ENCODE peak calls at places on chromosomes 7 and 10, in nine cellular contexts. One of them, this sample, is unnamed.

GRCh38 chr7:41047789-41048191 is 655.1 kb downstream of the INHBA start:
- DNase-seq in NCI-H748 treated with DMSO at 0.1 percent for 48 hours: no peak
- DNase-seq in amygdala: no peak
- DNase-seq in SHP77 treated with DMSO at 0.1 percent for 48 hours: peak
- DNase-seq in ELR: peak
- DNase-seq in memory B cell: no peak
- DNase-seq in GM12865: no peak
- DNase-seq in naive thymus-derived CD8-positive, alpha-beta T cell: no peak
- DNase-seq in A549: no peak
- DNase-seq in this sample: no peak

GRCh38 chr7:129315916-129316315 is 91.1 kb downstream of the AHCYL2 start:
- DNase-seq in memory B cell: no peak
- DNase-seq in amygdala: peak
- DNase-seq in SHP77 treated with DMSO at 0.1 percent for 48 hours: no peak
- DNase-seq in naive thymus-derived CD8-positive, alpha-beta T cell: no peak
- DNase-seq in NCI-H748 treated with DMSO at 0.1 percent for 48 hours: no peak
- DNase-seq in GM12865: no peak
- DNase-seq in A549: no peak
- DNase-seq in ELR: no peak
- DNase-seq in this sample: no peak

GRCh38 chr10:79137826-79138225 is 69.1 kb downstream of the ZMIZ1 start:
- DNase-seq in naive thymus-derived CD8-positive, alpha-beta T cell: peak
- DNase-seq in ELR: peak
- DNase-seq in SHP77 treated with DMSO at 0.1 percent for 48 hours: no peak
- DNase-seq in memory B cell: no peak
- DNase-seq in A549: no peak
- DNase-seq in amygdala: no peak
- DNase-seq in NCI-H748 treated with DMSO at 0.1 percent for 48 hours: no peak
- DNase-seq in GM12865: peak
- DNase-seq in this sample: no peak

GRCh38 chr10:119235381-119235780 is 28.0 kb downstream of the GRK5 start:
- DNase-seq in ELR: peak
- DNase-seq in GM12865: no peak
- DNase-seq in A549: no peak
- DNase-seq in SHP77 treated with DMSO at 0.1 percent for 48 hours: no peak
- DNase-seq in memory B cell: no peak
- DNase-seq in naive thymus-derived CD8-positive, alpha-beta T cell: no peak
- DNase-seq in amygdala: peak
- DNase-seq in NCI-H748 treated with DMSO at 0.1 percent for 48 hours: no peak
- DNase-seq in this sample: no peak

GRCh38 chr10:11197266-11197712 is 179.6 kb downstream of the CELF2 start:
- DNase-seq in amygdala: peak
- DNase-seq in ELR: no peak
- DNase-seq in NCI-H748 treated with DMSO at 0.1 percent for 48 hours: peak
- DNase-seq in SHP77 treated with DMSO at 0.1 percent for 48 hours: no peak
- DNase-seq in GM12865: peak
- DNase-seq in A549: no peak
- DNase-seq in memory B cell: no peak
- DNase-seq in naive thymus-derived CD8-positive, alpha-beta T cell: no peak
- DNase-seq in this sample: no peak

GRCh38 chr10:35346248-35346647 is 9.9 kb downstream of the CCNY start:
- DNase-seq in SHP77 treated with DMSO at 0.1 percent for 48 hours: no peak
- DNase-seq in memory B cell: no peak
- DNase-seq in ELR: no peak
- DNase-seq in NCI-H748 treated with DMSO at 0.1 percent for 48 hours: no peak
- DNase-seq in GM12865: no peak
- DNase-seq in A549: no peak
- DNase-seq in amygdala: no peak
- DNase-seq in naive thymus-derived CD8-positive, alpha-beta T cell: no peak
- DNase-seq in this sample: no peak

GRCh38 chr7:137146552-137146961 is 197.0 kb downstream of the PTN start:
- DNase-seq in naive thymus-derived CD8-positive, alpha-beta T cell: no peak
- DNase-seq in amygdala: no peak
- DNase-seq in NCI-H748 treated with DMSO at 0.1 percent for 48 hours: no peak
- DNase-seq in ELR: peak
- DNase-seq in SHP77 treated with DMSO at 0.1 percent for 48 hours: no peak
- DNase-seq in A549: no peak
- DNase-seq in GM12865: no peak
- DNase-seq in memory B cell: no peak
- DNase-seq in this sample: no peak

GRCh38 chr7:26329520-26330269 is 38.0 kb downstream of the SNX10 start:
- DNase-seq in ELR: no peak
- DNase-seq in NCI-H748 treated with DMSO at 0.1 percent for 48 hours: no peak
- DNase-seq in GM12865: peak
- DNase-seq in A549: no peak
- DNase-seq in SHP77 treated with DMSO at 0.1 percent for 48 hours: no peak
- DNase-seq in naive thymus-derived CD8-positive, alpha-beta T cell: no peak
- DNase-seq in memory B cell: no peak
- DNase-seq in amygdala: no peak
- DNase-seq in this sample: no peak

GRCh38 chr10:119616879-119617580 is 20.3 kb upstream of the TIAL1 start:
- DNase-seq in GM12865: no peak
- DNase-seq in A549: peak
- DNase-seq in ELR: peak
- DNase-seq in amygdala: no peak
- DNase-seq in memory B cell: no peak
- DNase-seq in naive thymus-derived CD8-positive, alpha-beta T cell: no peak
- DNase-seq in SHP77 treated with DMSO at 0.1 percent for 48 hours: no peak
- DNase-seq in NCI-H748 treated with DMSO at 0.1 percent for 48 hours: no peak
- DNase-seq in this sample: no peak

GRCh38 chr10:80191589-80192270 is 13.6 kb downstream of the ANXA11 start:
- DNase-seq in amygdala: no peak
- DNase-seq in GM12865: no peak
- DNase-seq in naive thymus-derived CD8-positive, alpha-beta T cell: no peak
- DNase-seq in memory B cell: no peak
- DNase-seq in ELR: no peak
- DNase-seq in NCI-H748 treated with DMSO at 0.1 percent for 48 hours: no peak
- DNase-seq in SHP77 treated with DMSO at 0.1 percent for 48 hours: no peak
- DNase-seq in A549: no peak
- DNase-seq in this sample: no peak

GRCh38 chr10:88858493-88858892 is 6.8 kb upstream of the ANKRD22 start:
- DNase-seq in GM12865: no peak
- DNase-seq in amygdala: no peak
- DNase-seq in naive thymus-derived CD8-positive, alpha-beta T cell: no peak
- DNase-seq in NCI-H748 treated with DMSO at 0.1 percent for 48 hours: no peak
- DNase-seq in memory B cell: no peak
- DNase-seq in ELR: peak
- DNase-seq in SHP77 treated with DMSO at 0.1 percent for 48 hours: no peak
- DNase-seq in A549: no peak
- DNase-seq in this sample: no peak

GRCh38 chr10:117432866-117433265 is 57.6 kb upstream of the PDZD8 start:
- DNase-seq in memory B cell: no peak
- DNase-seq in GM12865: no peak
- DNase-seq in NCI-H748 treated with DMSO at 0.1 percent for 48 hours: no peak
- DNase-seq in SHP77 treated with DMSO at 0.1 percent for 48 hours: no peak
- DNase-seq in naive thymus-derived CD8-positive, alpha-beta T cell: no peak
- DNase-seq in ELR: no peak
- DNase-seq in A549: no peak
- DNase-seq in amygdala: no peak
- DNase-seq in this sample: no peak

GRCh38 chr7:133904766-133905165 is 222.4 kb upstream of the LRGUK start:
- DNase-seq in GM12865: no peak
- DNase-seq in NCI-H748 treated with DMSO at 0.1 percent for 48 hours: no peak
- DNase-seq in SHP77 treated with DMSO at 0.1 percent for 48 hours: no peak
- DNase-seq in amygdala: no peak
- DNase-seq in naive thymus-derived CD8-positive, alpha-beta T cell: no peak
- DNase-seq in A549: no peak
- DNase-seq in memory B cell: no peak
- DNase-seq in ELR: no peak
- DNase-seq in this sample: no peak

GRCh38 chr7:150524018-150524417 is 9.3 kb downstream of the GIMAP7 start:
- DNase-seq in NCI-H748 treated with DMSO at 0.1 percent for 48 hours: no peak
- DNase-seq in memory B cell: no peak
- DNase-seq in amygdala: no peak
- DNase-seq in GM12865: no peak
- DNase-seq in ELR: no peak
- DNase-seq in SHP77 treated with DMSO at 0.1 percent for 48 hours: no peak
- DNase-seq in naive thymus-derived CD8-positive, alpha-beta T cell: no peak
- DNase-seq in A549: no peak
- DNase-seq in this sample: no peak

GRCh38 chr10:75230600-75231038 is 5.1 kb downstream of the COMTD1 start:
- DNase-seq in A549: peak
- DNase-seq in NCI-H748 treated with DMSO at 0.1 percent for 48 hours: peak
- DNase-seq in SHP77 treated with DMSO at 0.1 percent for 48 hours: peak
- DNase-seq in memory B cell: peak
- DNase-seq in amygdala: peak
- DNase-seq in naive thymus-derived CD8-positive, alpha-beta T cell: peak
- DNase-seq in GM12865: peak
- DNase-seq in ELR: peak
- DNase-seq in this sample: no peak

GRCh38 chr10:35037104-35037503 is 53.0 kb downstream of the CUL2 start:
- DNase-seq in NCI-H748 treated with DMSO at 0.1 percent for 48 hours: no peak
- DNase-seq in GM12865: no peak
- DNase-seq in SHP77 treated with DMSO at 0.1 percent for 48 hours: no peak
- DNase-seq in ELR: no peak
- DNase-seq in memory B cell: no peak
- DNase-seq in naive thymus-derived CD8-positive, alpha-beta T cell: no peak
- DNase-seq in A549: no peak
- DNase-seq in amygdala: no peak
- DNase-seq in this sample: no peak

GRCh38 chr7:82223580-82223979 is 220.0 kb downstream of the CACNA2D1 start:
- DNase-seq in A549: no peak
- DNase-seq in ELR: no peak
- DNase-seq in GM12865: no peak
- DNase-seq in NCI-H748 treated with DMSO at 0.1 percent for 48 hours: no peak
- DNase-seq in naive thymus-derived CD8-positive, alpha-beta T cell: no peak
- DNase-seq in amygdala: no peak
- DNase-seq in SHP77 treated with DMSO at 0.1 percent for 48 hours: no peak
- DNase-seq in memory B cell: no peak
- DNase-seq in this sample: no peak

GRCh38 chr7:149833495-149834130 is 4.6 kb upstream of the ZNF862 start:
- DNase-seq in SHP77 treated with DMSO at 0.1 percent for 48 hours: no peak
- DNase-seq in A549: no peak
- DNase-seq in amygdala: no peak
- DNase-seq in memory B cell: no peak
- DNase-seq in GM12865: no peak
- DNase-seq in NCI-H748 treated with DMSO at 0.1 percent for 48 hours: no peak
- DNase-seq in naive thymus-derived CD8-positive, alpha-beta T cell: no peak
- DNase-seq in ELR: no peak
- DNase-seq in this sample: no peak

GRCh38 chr7:131284702-131285419 is 42.8 kb upstream of the MKLN1 start:
- DNase-seq in naive thymus-derived CD8-positive, alpha-beta T cell: no peak
- DNase-seq in GM12865: no peak
- DNase-seq in ELR: no peak
- DNase-seq in memory B cell: no peak
- DNase-seq in A549: no peak
- DNase-seq in SHP77 treated with DMSO at 0.1 percent for 48 hours: no peak
- DNase-seq in NCI-H748 treated with DMSO at 0.1 percent for 48 hours: no peak
- DNase-seq in amygdala: peak
- DNase-seq in this sample: no peak

GRCh38 chr7:155145477-155146255 is 75.5 kb downstream of the HTR5A start:
- DNase-seq in memory B cell: no peak
- DNase-seq in GM12865: no peak
- DNase-seq in NCI-H748 treated with DMSO at 0.1 percent for 48 hours: no peak
- DNase-seq in A549: no peak
- DNase-seq in amygdala: no peak
- DNase-seq in SHP77 treated with DMSO at 0.1 percent for 48 hours: no peak
- DNase-seq in ELR: no peak
- DNase-seq in naive thymus-derived CD8-positive, alpha-beta T cell: no peak
- DNase-seq in this sample: no peak

GRCh38 chr10:77165445-77166316 is 471.9 kb downstream of the KCNMA1 start:
- DNase-seq in SHP77 treated with DMSO at 0.1 percent for 48 hours: peak
- DNase-seq in A549: peak
- DNase-seq in ELR: peak
- DNase-seq in amygdala: peak
- DNase-seq in memory B cell: peak
- DNase-seq in NCI-H748 treated with DMSO at 0.1 percent for 48 hours: peak
- DNase-seq in naive thymus-derived CD8-positive, alpha-beta T cell: peak
- DNase-seq in GM12865: peak
- DNase-seq in this sample: peak